ENCODE peak calls at places on chromosomes 3 and 15, in eight cellular contexts. O is foreskin fibroblast; Y is CD8-positive, alpha-beta T cell; G is EL; T is HS-27A; F is choroid plexus epithelial cell; Z is Kasumi-1; E is fibroblast of the conjunctiva. D is an unnamed sample.
A peak's percentile ranks its signal among the peaks of the same experiment; 100 is the strongest.

GRCh38 chr3:39038165-39038564 is 13.6 kb downstream of the SCN11A start:
- DNase-seq in O (peak; percentile 31), Y (no peak), G (peak; percentile 77), T (peak; percentile 36), F (peak; percentile 82), Z (no peak), E (no peak), D (no peak)

GRCh38 chr3:168884353-168884903 is 779.1 kb downstream of the MECOM start:
- DNase-seq in O (peak; percentile 74), Y (no peak), G (peak; percentile 66), T (peak; percentile 57), F (peak; percentile 91), Z (no peak), E (peak; percentile 18), D (peak; percentile 49)

GRCh38 chr3:138781012-138781470 is 53.7 kb downstream of the PIK3CB start:
- DNase-seq in O (no peak), Y (peak; percentile 42), G (peak; percentile 9), T (no peak), F (no peak), Z (no peak), E (no peak), D (peak; percentile 42)

GRCh38 chr3:186909078-186909853 is 21.1 kb upstream of the ST6GAL1 start:
- DNase-seq in O (no peak), Y (peak; percentile 72), G (no peak), T (no peak), F (peak; percentile 58), Z (no peak), E (no peak), D (peak; percentile 5)

GRCh38 chr3:189082666-189083427 is 88.9 kb upstream of the TPRG1 start:
- DNase-seq in O (no peak), Y (no peak), G (no peak), T (no peak), F (no peak), Z (no peak), E (no peak), D (no peak)

GRCh38 chr15:64599716-64600115 is 139.3 kb downstream of the ZNF609 start:
- DNase-seq in O (peak; percentile 20), Y (no peak), G (peak; percentile 58), T (no peak), F (no peak), Z (no peak), E (no peak), D (no peak)

GRCh38 chr3:63969866-63970265 is 53.4 kb downstream of the PSMD6 start:
- DNase-seq in O (no peak), Y (no peak), G (no peak), T (no peak), F (no peak), Z (no peak), E (no peak), D (no peak)

GRCh38 chr3:32157600-32158264 is 51.3 kb downstream of the GPD1L start:
- DNase-seq in O (no peak), Y (no peak), G (no peak), T (no peak), F (no peak), Z (no peak), E (no peak), D (no peak)

GRCh38 chr3:44074181-44074580 is 167.5 kb upstream of the TOPAZ1 start:
- DNase-seq in O (no peak), Y (no peak), G (no peak), T (no peak), F (no peak), Z (no peak), E (no peak), D (no peak)

GRCh38 chr3:175224051-175224450 is 364.9 kb downstream of the NAALADL2 start:
- DNase-seq in O (no peak), Y (no peak), G (no peak), T (no peak), F (no peak), Z (no peak), E (no peak), D (peak; percentile 2)

D was measured in thyroid gland.